ENCODE peak calls at places on chromosome 9, in nine cellular contexts. A is putamen; I is HuH-7.5; L is stimulated activated CD8-positive, alpha-beta memory T cell treated with anti-CD3 and anti-CD28 coated beads, Interleukin-4, amount 100 ng/mL, for 48 hours; T is CD8-positive, alpha-beta T cell; G is GM18507; O is effector memory CD8-positive, alpha-beta T cell; C is fibroblast of pulmonary artery; E is NCI-H69. X is an unnamed sample.

GRCh38 chr9:36461341-36461740 is 61.3 kb upstream of the RNF38 start:
- DNase-seq in T (no peak), E (no peak), A (no peak), G (no peak), C (peak), L (no peak), I (no peak), O (no peak), X (no peak)

GRCh38 chr9:1969898-1970297 is 45.2 kb upstream of the SMARCA2 start:
- DNase-seq in L (no peak), T (no peak), G (no peak), A (no peak), E (no peak), C (no peak), I (no peak), O (no peak), X (no peak)

GRCh38 chr9:116141864-116142561 is 11.6 kb upstream of the PAPPA start:
- DNase-seq in O (no peak), A (no peak), G (no peak), T (no peak), I (no peak), L (no peak), C (peak), E (peak), X (no peak)

GRCh38 chr9:129989740-129990139 is 53.2 kb downstream of the FNBP1 start:
- DNase-seq in L (no peak), T (no peak), C (peak), G (no peak), I (no peak), O (no peak), A (no peak), E (no peak), X (no peak)

GRCh38 chr9:27468000-27468399 is 56.1 kb upstream of the IFNK start:
- DNase-seq in I (no peak), C (no peak), L (no peak), A (no peak), O (no peak), G (no peak), E (no peak), T (no peak), X (no peak)

GRCh38 chr9:133074111-133074651 is 12.4 kb downstream of the CEL start:
- DNase-seq in E (no peak), G (no peak), I (no peak), T (no peak), A (no peak), L (no peak), C (peak), O (no peak), X (no peak)

GRCh38 chr9:69181908-69182353 is 7.9 kb downstream of the TJP2 start:
- DNase-seq in G (no peak), O (no peak), I (no peak), T (no peak), A (peak), C (no peak), L (no peak), E (no peak), X (no peak)

GRCh38 chr9:131334568-131335105 is 45.1 kb downstream of the PLPP7 start:
- DNase-seq in T (no peak), G (no peak), I (no peak), O (no peak), E (peak), L (no peak), C (no peak), A (no peak), X (no peak)

GRCh38 chr9:68522954-68523353 is 17.7 kb downstream of the TMEM252 start:
- DNase-seq in G (no peak), A (no peak), L (no peak), T (no peak), O (no peak), C (no peak), E (no peak), I (no peak), X (no peak)

GRCh38 chr9:135604437-135605237 is 34.7 kb downstream of the GLT6D1 start:
- DNase-seq in I (no peak), O (no peak), C (no peak), A (no peak), T (no peak), G (no peak), L (peak), E (peak), X (no peak)

GRCh38 chr9:98808411-98808815 is 943 bp downstream of the GALNT12 start:
- DNase-seq in T (no peak), E (peak), G (no peak), I (no peak), L (peak), A (no peak), O (no peak), C (no peak), X (no peak)

GRCh38 chr9:19481471-19481870 is 72.7 kb downstream of the ACER2 start:
- DNase-seq in A (no peak), E (no peak), T (no peak), I (no peak), O (no peak), L (no peak), C (peak), G (no peak), X (no peak)

GRCh38 chr9:110157812-110158629 is 49.9 kb downstream of the C9orf152 start:
- DNase-seq in G (no peak), O (no peak), L (no peak), T (no peak), C (no peak), I (no peak), E (peak), A (no peak), X (no peak)

GRCh38 chr9:120151806-120152205 is 428.2 kb downstream of the CDK5RAP2 start:
- DNase-seq in E (peak), T (no peak), L (no peak), A (no peak), I (no peak), G (no peak), C (no peak), O (no peak), X (no peak)

GRCh38 chr9:97940233-97940632 is 2.3 kb upstream of the HEMGN start:
- DNase-seq in O (no peak), L (no peak), C (no peak), G (no peak), T (no peak), A (no peak), I (no peak), E (no peak), X (no peak)

GRCh38 chr9:37060821-37061220 is 26.8 kb upstream of the PAX5 start:
- DNase-seq in E (no peak), A (no peak), I (no peak), C (no peak), G (no peak), T (no peak), O (no peak), L (no peak), X (no peak)